ENCODE peak calls at places on chromosomes 12 and 14, in five cellular contexts. N is neural crest cell, H is AG09309, J is WTC11, D is cardiac fibroblast. P is an unnamed sample.

GRCh38 chr12:130953783-130954543 is at the start of gene ADGRD1:
- DNase-seq in H (no peak), N (no peak), D (peak; percentile 65), J (no peak), P (no peak)

GRCh38 chr12:67539329-67539728 is 109.2 kb upstream of the DYRK2 start:
- DNase-seq in J (no peak), H (no peak), N (no peak), D (no peak), P (no peak)

GRCh38 chr14:22821193-22822016 is 6.2 kb upstream of the SLC7A7 start:
- DNase-seq in D (no peak), J (no peak), N (no peak), H (no peak), P (no peak)

GRCh38 chr14:73752297-73752992 is 38.3 kb upstream of the PNMA1 start:
- DNase-seq in N (no peak), D (peak; percentile 87), J (no peak), H (peak; percentile 63), P (no peak)

GRCh38 chr12:44029194-44029593 is 193.3 kb downstream of the TMEM117 start:
- DNase-seq in N (no peak), D (no peak), J (no peak), H (no peak), P (no peak)

GRCh38 chr14:69675877-69676416 is 64.6 kb downstream of the SUSD6 start:
- DNase-seq in H (no peak), J (no peak), D (no peak), N (no peak), P (peak; percentile 79)

GRCh38 chr12:30968211-30968610 is 41.7 kb downstream of the TSPAN11 start:
- DNase-seq in N (no peak), D (no peak), H (no peak), J (no peak), P (no peak)

GRCh38 chr14:33040548-33041140 is 102.0 kb downstream of the NPAS3 start:
- DNase-seq in H (no peak), D (no peak), N (no peak), J (no peak), P (peak; percentile 2)

GRCh38 chr12:5000658-5001390 is 42.9 kb upstream of the KCNA5 start:
- DNase-seq in H (no peak), N (no peak), D (no peak), J (no peak), P (no peak)

GRCh38 chr12:55830601-55831406 is 1.4 kb upstream of the DNAJC14 start:
- DNase-seq in H (no peak), J (peak; percentile 69), N (peak; percentile 62), D (peak; percentile 84), P (no peak)

GRCh38 chr14:104075530-104076151 is 9.9 kb upstream of the ASPG start:
- DNase-seq in J (no peak), N (no peak), D (no peak), H (no peak), P (no peak)

GRCh38 chr12:122097641-122098364 is 19.2 kb downstream of the MLXIP start:
- DNase-seq in J (no peak), N (no peak), D (peak; percentile 88), H (no peak), P (no peak)

GRCh38 chr14:85487215-85487614 is 42.7 kb upstream of the FLRT2 start:
- DNase-seq in J (no peak), D (no peak), H (peak; percentile 92), N (no peak), P (no peak)

GRCh38 chr12:15580431-15580830 is 208.8 kb downstream of the EPS8 start:
- DNase-seq in J (no peak), D (no peak), H (no peak), N (no peak), P (peak; percentile 36)

GRCh38 chr14:102158797-102159196 is 19.1 kb downstream of the WDR20 start:
- DNase-seq in N (no peak), D (no peak), H (no peak), J (no peak), P (no peak)

GRCh38 chr14:92348154-92348553 is 25.2 kb downstream of the SLC24A4 start:
- DNase-seq in J (no peak), D (no peak), H (no peak), N (no peak), P (no peak)

GRCh38 chr12:24743891-24744793 is 204.8 kb downstream of the BCAT1 start:
- DNase-seq in H (no peak), J (no peak), D (peak; percentile 56), N (no peak), P (no peak)

P was measured in CD4-positive, CD25-positive, alpha-beta regulatory T cell.